ENCODE peak calls at places on chromosomes 1 and 21, in ten cellular contexts. V is HCT116, B is left ventricle myocardium inferior, R is GM06990, C is AG04450, F is psoas muscle, P is lung, W is progenitor cell of endocrine pancreas, G is body of pancreas, E is bronchial epithelial cell. X is an unnamed sample.

GRCh38 chr1:9165396-9165795 is 36.5 kb upstream of the GPR157 start:
- DNase-seq in B (no peak), C (no peak), E (no peak), F (no peak), P (no peak), G (no peak), W (no peak), R (no peak), V (no peak), X (no peak)

GRCh38 chr1:91201174-91201573 is 179.3 kb upstream of the ZNF644 start:
- DNase-seq in E (no peak), P (no peak), F (no peak), W (no peak), V (no peak), G (no peak), R (no peak), C (no peak), B (no peak), X (peak; percentile 2)

GRCh38 chr1:218874313-218874712 is 299.4 kb upstream of the LYPLAL1 start:
- DNase-seq in G (no peak), E (peak; percentile 97), V (no peak), B (no peak), F (no peak), P (no peak), R (no peak), C (peak; percentile 63), W (no peak), X (no peak)

GRCh38 chr21:43988016-43988415 is 24.1 kb upstream of the TRAPPC10 start:
- DNase-seq in F (no peak), R (no peak), P (no peak), C (no peak), B (no peak), W (no peak), E (no peak), V (no peak), G (no peak), X (no peak)

GRCh38 chr1:109639063-109639840 is 16.6 kb upstream of the GSTM4 start:
- DNase-seq in B (no peak), G (no peak), R (no peak), P (peak; percentile 23), W (no peak), F (no peak), E (no peak), V (no peak), C (no peak), X (no peak)

GRCh38 chr1:61183471-61184034 is 101.2 kb downstream of the NFIA start:
- DNase-seq in V (no peak), W (no peak), P (peak; percentile 47), C (no peak), G (peak; percentile 69), E (peak; percentile 17), F (no peak), B (peak; percentile 26), R (no peak), X (peak; percentile 81)

GRCh38 chr1:200938955-200939354 is 44.3 kb downstream of the INAVA start:
- DNase-seq in V (no peak), F (no peak), G (no peak), E (no peak), W (no peak), B (no peak), C (no peak), P (no peak), R (no peak), X (peak; percentile 27)

GRCh38 chr1:225602590-225603206 is 50.2 kb downstream of the ENAH start:
- DNase-seq in G (no peak), P (no peak), C (no peak), F (no peak), R (no peak), B (no peak), W (no peak), V (no peak), E (no peak), X (no peak)

GRCh38 chr1:224116131-224116530 is 2.2 kb downstream of the FBXO28 start:
- DNase-seq in F (no peak), W (no peak), E (peak; percentile 81), C (peak; percentile 21), R (peak; percentile 46), P (no peak), V (peak; percentile 56), G (no peak), B (no peak), X (peak; percentile 67)

GRCh38 chr1:3596663-3597598 is 14.4 kb downstream of the MEGF6 start:
- DNase-seq in B (no peak), V (no peak), G (no peak), W (no peak), E (no peak), F (no peak), P (no peak), C (no peak), R (no peak), X (no peak)
- TF ChIP-seq CTCF in B (no peak), V (no peak), G (no peak), W (no peak), E (no peak), F (no peak), P (no peak), C (no peak), R (no peak), X (no peak)

GRCh38 chr1:10980094-10980577 is 32.3 kb upstream of the TARDBP start:
- DNase-seq in W (peak; percentile 27), B (peak; percentile 75), P (peak; percentile 82), F (peak; percentile 79), G (peak; percentile 90), V (no peak), R (no peak), C (peak; percentile 32), E (peak; percentile 57), X (peak; percentile 83)
- TF ChIP-seq CTCF in W (peak; percentile 39), B (peak; percentile 50), P (no peak), F (peak; percentile 47), G (peak; percentile 70), V (peak; percentile 35), R (peak; percentile 22), C (peak; percentile 53), E (peak; percentile 32), X (peak; percentile 48)

DNA sequence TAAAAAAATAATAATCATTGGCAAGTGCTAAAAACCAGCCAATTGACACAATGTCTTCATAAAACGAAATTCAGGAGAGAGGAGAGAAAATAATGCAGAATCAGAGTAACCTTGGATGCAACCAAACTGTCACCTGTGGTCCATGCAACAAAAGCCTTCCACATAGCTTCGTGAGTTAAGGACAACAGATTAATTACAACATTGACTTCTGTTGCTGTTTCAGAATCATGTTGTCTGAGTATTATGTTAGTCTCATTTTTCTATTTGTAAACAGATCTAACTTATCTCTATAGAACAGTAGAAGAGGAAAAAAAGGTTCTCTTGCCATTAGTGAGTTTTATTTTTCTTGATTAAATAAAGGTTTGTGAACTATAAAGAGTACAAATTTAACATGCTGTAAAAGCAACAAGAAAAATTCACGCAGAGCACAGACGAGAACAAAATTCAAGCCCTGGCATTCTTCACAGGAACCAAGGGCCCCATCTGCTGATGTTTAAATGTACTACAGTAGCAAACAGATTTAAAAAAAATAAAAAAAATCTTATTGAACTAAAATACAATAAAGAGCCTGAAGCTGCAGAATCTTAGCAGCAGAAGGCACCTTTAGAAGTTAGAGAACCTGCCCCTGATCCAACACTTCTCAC is 381.1 kb upstream of the PKN2 start:
- DNase-seq in F (no peak), W (no peak), C (peak; percentile 24), G (peak; percentile 14), B (no peak), E (peak; percentile 21), V (no peak), P (no peak), R (no peak), X (peak; percentile 64)
- TF ChIP-seq CTCF in F (no peak), W (peak; percentile 71), C (peak; percentile 66), G (peak; percentile 77), B (peak; percentile 59), E (peak; percentile 15), V (no peak), P (no peak), R (peak; percentile 27), X (peak; percentile 42)

GRCh38 chr1:44174630-44175029 is 33.2 kb upstream of the KLF18 start:
- DNase-seq in E (no peak), B (no peak), V (no peak), C (no peak), F (no peak), R (no peak), W (no peak), P (no peak), G (no peak), X (no peak)

GRCh38 chr1:44168520-44169098 is 27.2 kb upstream of the KLF18 start:
- DNase-seq in R (no peak), B (no peak), W (no peak), F (no peak), V (no peak), E (no peak), G (no peak), C (no peak), P (no peak), X (no peak)

DNA sequence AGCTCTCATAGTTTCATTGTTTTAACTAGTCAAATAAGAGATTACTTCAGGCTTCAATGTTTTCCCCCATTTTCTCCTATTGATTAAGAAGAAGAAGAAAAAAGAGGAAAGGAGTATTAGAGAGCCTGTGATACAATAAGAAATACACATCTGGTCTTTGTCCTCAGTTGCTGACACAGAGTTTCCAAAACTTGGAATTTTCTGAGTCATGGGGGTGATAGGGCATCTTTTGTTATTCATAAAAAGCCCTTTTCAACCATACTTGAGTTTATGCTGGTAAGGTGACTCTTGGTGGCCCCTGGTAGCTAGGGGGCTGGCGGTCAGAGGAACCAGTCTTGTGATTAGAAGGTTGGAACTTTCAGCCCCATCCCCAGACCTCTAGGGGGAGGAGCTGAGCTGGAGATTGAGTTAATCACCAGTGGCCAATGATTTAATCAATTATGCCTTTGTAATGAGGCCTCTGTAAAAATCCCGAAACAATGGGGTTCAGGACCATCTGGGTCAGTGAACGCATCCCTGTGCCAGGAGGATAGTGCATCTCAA is 28.9 kb upstream of the KLF18 start:
- DNase-seq in G (no peak), V (no peak), E (peak; percentile 3), P (no peak), C (no peak), F (no peak), W (no peak), B (no peak), R (no peak), X (no peak)
- TF ChIP-seq CTCF in G (no peak), V (peak; percentile 31), E (no peak), P (no peak), C (no peak), F (no peak), W (no peak), B (no peak), R (no peak), X (peak; percentile 12)